ENCODE peak calls at places on chromosomes 3 and 15, in ten cellular contexts. One of them, this sample, is unnamed.

GRCh38 chr3:186109897-186110803 is 1.3 kb upstream of the ETV5 start:
- DNase-seq in KBM-7: no peak
- DNase-seq in stimulated activated effector memory CD8-positive, alpha-beta T cell treated with anti-CD3 and anti-CD28 coated beads, Interleukin-12 subunit alpha, Interleukin-12 subunit beta, amount 100 ng/mL, for 72 hours: no peak
- DNase-seq in MV-4-11: no peak
- DNase-seq in fibroblast of mammary gland: peak; percentile 34
- DNase-seq in H7: peak; percentile 66
- DNase-seq in amygdala: no peak
- DNase-seq in sigmoid colon: no peak
- DNase-seq in nephron progenitor cell: peak; percentile 38
- DNase-seq in OCI-LY7: no peak
- DNase-seq in this sample: no peak

GRCh38 chr15:45377630-45378148 is 655 bp downstream of the GATM start:
- DNase-seq in KBM-7: no peak
- DNase-seq in stimulated activated effector memory CD8-positive, alpha-beta T cell treated with anti-CD3 and anti-CD28 coated beads, Interleukin-12 subunit alpha, Interleukin-12 subunit beta, amount 100 ng/mL, for 72 hours: no peak
- DNase-seq in MV-4-11: no peak
- DNase-seq in fibroblast of mammary gland: no peak
- DNase-seq in H7: peak; percentile 63
- DNase-seq in amygdala: no peak
- DNase-seq in sigmoid colon: peak; percentile 77
- DNase-seq in nephron progenitor cell: peak; percentile 34
- DNase-seq in OCI-LY7: no peak
- DNase-seq in this sample: no peak

GRCh38 chr15:35565901-35566300 is 19.9 kb upstream of the DPH6 start:
- DNase-seq in KBM-7: no peak
- DNase-seq in stimulated activated effector memory CD8-positive, alpha-beta T cell treated with anti-CD3 and anti-CD28 coated beads, Interleukin-12 subunit alpha, Interleukin-12 subunit beta, amount 100 ng/mL, for 72 hours: no peak
- DNase-seq in MV-4-11: no peak
- DNase-seq in fibroblast of mammary gland: no peak
- DNase-seq in H7: no peak
- DNase-seq in amygdala: no peak
- DNase-seq in sigmoid colon: no peak
- DNase-seq in nephron progenitor cell: no peak
- DNase-seq in OCI-LY7: no peak
- DNase-seq in this sample: no peak

GRCh38 chr3:29823233-29823632 is 542.4 kb downstream of the RBMS3 start:
- DNase-seq in KBM-7: no peak
- DNase-seq in stimulated activated effector memory CD8-positive, alpha-beta T cell treated with anti-CD3 and anti-CD28 coated beads, Interleukin-12 subunit alpha, Interleukin-12 subunit beta, amount 100 ng/mL, for 72 hours: no peak
- DNase-seq in MV-4-11: no peak
- DNase-seq in fibroblast of mammary gland: no peak
- DNase-seq in H7: no peak
- DNase-seq in amygdala: no peak
- DNase-seq in sigmoid colon: no peak
- DNase-seq in nephron progenitor cell: no peak
- DNase-seq in OCI-LY7: no peak
- DNase-seq in this sample: no peak

GRCh38 chr3:160449660-160450598 is at the start of gene TRIM59:
- DNase-seq in KBM-7: no peak
- DNase-seq in stimulated activated effector memory CD8-positive, alpha-beta T cell treated with anti-CD3 and anti-CD28 coated beads, Interleukin-12 subunit alpha, Interleukin-12 subunit beta, amount 100 ng/mL, for 72 hours: peak; percentile 96
- DNase-seq in MV-4-11: peak; percentile 95
- DNase-seq in fibroblast of mammary gland: peak; percentile 95
- DNase-seq in H7: peak; percentile 98
- DNase-seq in amygdala: peak; percentile 29
- DNase-seq in sigmoid colon: peak; percentile 95
- DNase-seq in nephron progenitor cell: peak; percentile 97
- DNase-seq in OCI-LY7: peak; percentile 98
- DNase-seq in this sample: peak; percentile 76

GRCh38 chr3:58308728-58309127 is 2.4 kb downstream of the HTD2 start:
- DNase-seq in KBM-7: no peak
- DNase-seq in stimulated activated effector memory CD8-positive, alpha-beta T cell treated with anti-CD3 and anti-CD28 coated beads, Interleukin-12 subunit alpha, Interleukin-12 subunit beta, amount 100 ng/mL, for 72 hours: no peak
- DNase-seq in MV-4-11: peak; percentile 9
- DNase-seq in fibroblast of mammary gland: peak; percentile 33
- DNase-seq in H7: no peak
- DNase-seq in amygdala: no peak
- DNase-seq in sigmoid colon: peak; percentile 68
- DNase-seq in nephron progenitor cell: no peak
- DNase-seq in OCI-LY7: no peak
- DNase-seq in this sample: no peak

GRCh38 chr3:195356151-195357086 is 85.5 kb upstream of the XXYLT1 start:
- DNase-seq in KBM-7: no peak
- DNase-seq in stimulated activated effector memory CD8-positive, alpha-beta T cell treated with anti-CD3 and anti-CD28 coated beads, Interleukin-12 subunit alpha, Interleukin-12 subunit beta, amount 100 ng/mL, for 72 hours: no peak
- DNase-seq in MV-4-11: no peak
- DNase-seq in fibroblast of mammary gland: peak; percentile 24
- DNase-seq in H7: no peak
- DNase-seq in amygdala: no peak
- DNase-seq in sigmoid colon: peak; percentile 70
- DNase-seq in nephron progenitor cell: no peak
- DNase-seq in OCI-LY7: no peak
- DNase-seq in this sample: no peak

GRCh38 chr15:72338617-72339321 is 18.8 kb upstream of the CELF6 start:
- DNase-seq in KBM-7: no peak
- DNase-seq in stimulated activated effector memory CD8-positive, alpha-beta T cell treated with anti-CD3 and anti-CD28 coated beads, Interleukin-12 subunit alpha, Interleukin-12 subunit beta, amount 100 ng/mL, for 72 hours: no peak
- DNase-seq in MV-4-11: peak; percentile 89
- DNase-seq in fibroblast of mammary gland: peak; percentile 90
- DNase-seq in H7: no peak
- DNase-seq in amygdala: no peak
- DNase-seq in sigmoid colon: peak; percentile 77
- DNase-seq in nephron progenitor cell: no peak
- DNase-seq in OCI-LY7: no peak
- DNase-seq in this sample: no peak

GRCh38 chr15:65059931-65060596 is 7.7 kb downstream of the RASL12 start:
- DNase-seq in KBM-7: no peak
- DNase-seq in stimulated activated effector memory CD8-positive, alpha-beta T cell treated with anti-CD3 and anti-CD28 coated beads, Interleukin-12 subunit alpha, Interleukin-12 subunit beta, amount 100 ng/mL, for 72 hours: no peak
- DNase-seq in MV-4-11: no peak
- DNase-seq in fibroblast of mammary gland: no peak
- DNase-seq in H7: no peak
- DNase-seq in amygdala: no peak
- DNase-seq in sigmoid colon: peak; percentile 27
- DNase-seq in nephron progenitor cell: no peak
- DNase-seq in OCI-LY7: no peak
- DNase-seq in this sample: no peak

GRCh38 chr3:85110393-85110792 is 151.6 kb downstream of the CADM2 start:
- DNase-seq in KBM-7: no peak
- DNase-seq in stimulated activated effector memory CD8-positive, alpha-beta T cell treated with anti-CD3 and anti-CD28 coated beads, Interleukin-12 subunit alpha, Interleukin-12 subunit beta, amount 100 ng/mL, for 72 hours: no peak
- DNase-seq in MV-4-11: no peak
- DNase-seq in fibroblast of mammary gland: no peak
- DNase-seq in H7: no peak
- DNase-seq in amygdala: no peak
- DNase-seq in sigmoid colon: no peak
- DNase-seq in nephron progenitor cell: no peak
- DNase-seq in OCI-LY7: no peak
- DNase-seq in this sample: no peak

GRCh38 chr3:192207661-192208060 is 519.7 kb downstream of the FGF12 start:
- DNase-seq in KBM-7: no peak
- DNase-seq in stimulated activated effector memory CD8-positive, alpha-beta T cell treated with anti-CD3 and anti-CD28 coated beads, Interleukin-12 subunit alpha, Interleukin-12 subunit beta, amount 100 ng/mL, for 72 hours: no peak
- DNase-seq in MV-4-11: no peak
- DNase-seq in fibroblast of mammary gland: no peak
- DNase-seq in H7: no peak
- DNase-seq in amygdala: no peak
- DNase-seq in sigmoid colon: no peak
- DNase-seq in nephron progenitor cell: no peak
- DNase-seq in OCI-LY7: no peak
- DNase-seq in this sample: no peak

This sample was measured in Kasumi-1.